ENCODE peak calls at places on chromosomes 1 and 21, in ten cellular contexts. W, A, F, H, R, K, Y, N, G and Z are unnamed samples.

GRCh38 chr1:151056574-151056973 is 2.8 kb downstream of the CDC42SE1 start:
- DNase-seq in W (no peak), A (peak), F (no peak), H (no peak), R (no peak), K (no peak), Y (peak), N (no peak), G (no peak), Z (no peak)

GRCh38 chr1:53380296-53380695 is 52.4 kb upstream of the LRP8 start:
- DNase-seq in W (no peak), A (peak), F (no peak), H (no peak), R (no peak), K (no peak), Y (no peak), N (no peak), G (no peak), Z (no peak)

GRCh38 chr1:96559181-96559580 is 162.4 kb upstream of the PTBP2 start:
- DNase-seq in W (no peak), A (no peak), F (no peak), H (no peak), R (no peak), K (no peak), Y (no peak), N (no peak), G (no peak), Z (no peak)

GRCh38 chr1:91130256-91130985 is 108.6 kb upstream of the ZNF644 start:
- DNase-seq in W (no peak), A (no peak), F (no peak), H (no peak), R (no peak), K (no peak), Y (no peak), N (no peak), G (no peak), Z (no peak)

GRCh38 chr21:39915881-39916280 is 48.6 kb downstream of the PCP4 start:
- DNase-seq in W (no peak), A (no peak), F (no peak), H (no peak), R (no peak), K (no peak), Y (no peak), N (no peak), G (no peak), Z (no peak)

GRCh38 chr1:70090875-70091274 is 114.5 kb downstream of the LRRC40 start:
- DNase-seq in W (no peak), A (no peak), F (no peak), H (no peak), R (no peak), K (no peak), Y (no peak), N (no peak), G (no peak), Z (no peak)

GRCh38 chr1:94852758-94853157 is 32.6 kb downstream of the SLC44A3 start:
- DNase-seq in W (no peak), A (no peak), F (no peak), H (no peak), R (no peak), K (no peak), Y (no peak), N (no peak), G (no peak), Z (no peak)

GRCh38 chr1:68087184-68087583 is 36.8 kb upstream of the DIRAS3 start:
- DNase-seq in W (no peak), A (no peak), F (no peak), H (no peak), R (no peak), K (no peak), Y (no peak), N (no peak), G (no peak), Z (no peak)

GRCh38 chr1:245336149-245336983 is 181.6 kb downstream of the KIF26B start:
- DNase-seq in W (no peak), A (no peak), F (no peak), H (peak), R (no peak), K (peak), Y (no peak), N (no peak), G (no peak), Z (no peak)

GRCh38 chr1:157878059-157878458 is 36.5 kb upstream of the CD5L start:
- DNase-seq in W (peak), A (no peak), F (no peak), H (no peak), R (peak), K (no peak), Y (no peak), N (peak), G (no peak), Z (no peak)

GRCh38 chr1:20342294-20343148 is 51.8 kb downstream of the VWA5B1 start:
- DNase-seq in W (no peak), A (no peak), F (no peak), H (no peak), R (no peak), K (peak), Y (no peak), N (no peak), G (no peak), Z (no peak)

GRCh38 chr1:167057297-167057688 is 32.9 kb downstream of the GPA33 start:
- DNase-seq in W (peak), A (no peak), F (no peak), H (peak), R (peak), K (no peak), Y (no peak), N (peak), G (no peak), Z (no peak)

GRCh38 chr1:94753171-94753972 is 66.8 kb upstream of the SLC44A3 start:
- DNase-seq in W (no peak), A (peak), F (no peak), H (peak), R (no peak), K (peak), Y (no peak), N (peak), G (no peak), Z (no peak)

GRCh38 chr1:151989131-151989868 is 4.4 kb downstream of the S100A10 start:
- DNase-seq in W (no peak), A (peak), F (no peak), H (peak), R (no peak), K (peak), Y (peak), N (no peak), G (no peak), Z (no peak)

GRCh38 chr1:117632269-117633067 is 26.6 kb downstream of the TENT5C start:
- DNase-seq in W (no peak), A (no peak), F (no peak), H (peak), R (no peak), K (no peak), Y (peak), N (no peak), G (no peak), Z (no peak)

GRCh38 chr1:225300381-225300780 is 127.5 kb downstream of the LBR start:
- DNase-seq in W (no peak), A (no peak), F (no peak), H (no peak), R (no peak), K (no peak), Y (no peak), N (no peak), G (no peak), Z (no peak)

GRCh38 chr1:41315482-41315823 is 45.8 kb upstream of the FOXO6 start:
- DNase-seq in W (no peak), A (no peak), F (no peak), H (no peak), R (no peak), K (no peak), Y (no peak), N (no peak), G (no peak), Z (no peak)

DNA sequence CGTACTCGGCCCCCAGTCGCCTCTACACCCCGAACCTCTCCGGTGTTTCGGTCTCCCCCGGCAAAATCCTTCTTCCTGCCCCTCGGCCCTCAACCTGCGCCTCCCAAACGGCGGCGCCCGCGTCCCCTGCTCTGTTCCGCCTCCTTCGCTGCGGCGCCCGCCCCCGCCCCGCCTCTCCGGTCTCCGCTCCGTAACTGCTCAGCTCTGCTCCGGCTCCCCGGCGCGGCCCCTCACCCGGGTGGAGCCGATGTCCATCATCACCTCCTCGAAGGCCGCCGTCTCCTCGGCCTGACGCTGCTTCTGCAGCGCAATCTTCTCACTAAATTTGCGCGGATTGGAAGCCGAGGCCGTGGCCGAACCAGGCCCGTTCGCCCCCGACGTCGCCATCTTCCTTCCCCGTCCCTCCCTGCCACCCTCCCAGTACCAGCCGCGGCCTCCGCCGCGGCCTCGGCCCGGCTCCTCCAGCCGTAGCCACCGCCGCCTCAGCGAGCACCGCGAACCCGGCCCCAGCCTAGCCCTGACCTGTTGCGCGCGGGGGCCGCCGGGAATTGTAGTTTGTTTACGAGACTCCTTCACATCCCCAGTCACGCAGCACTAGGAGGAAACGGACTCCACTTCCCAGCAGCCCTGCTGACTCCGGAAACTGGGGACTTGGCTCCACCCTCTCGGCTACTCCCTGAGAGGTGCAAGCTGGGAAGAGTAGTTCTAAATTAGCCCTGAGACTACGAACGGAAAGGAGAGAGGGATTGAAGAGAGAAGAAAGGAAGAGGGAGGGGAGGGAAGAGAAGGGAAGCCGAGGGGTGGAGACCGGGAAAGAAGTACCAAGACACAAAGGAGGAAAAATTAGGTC is at the start of gene CRTC2:
- DNase-seq in W (peak), A (peak), F (peak), H (peak), R (peak), K (peak), Y (peak), N (peak), G (peak), Z (peak)
- TF ChIP-seq POLR2A in W (no peak), A (peak), F (no peak), H (no peak), R (no peak), K (peak), Y (peak), N (peak), G (peak), Z (peak)

GRCh38 chr21:42748620-42749176 is 95.3 kb downstream of the PDE9A start:
- DNase-seq in W (no peak), A (peak), F (no peak), H (no peak), R (no peak), K (no peak), Y (no peak), N (no peak), G (no peak), Z (no peak)
- TF ChIP-seq POLR2AphosphoS5 in W (no peak), A (no peak), F (no peak), H (peak), R (no peak), K (no peak), Y (no peak), N (no peak), G (no peak), Z (no peak)

GRCh38 chr1:39128959-39129358 is 75.5 kb upstream of the MACF1 start:
- DNase-seq in W (peak), A (no peak), F (no peak), H (peak), R (no peak), K (no peak), Y (peak), N (no peak), G (peak), Z (no peak)
- TF ChIP-seq POLR2A in W (no peak), A (no peak), F (no peak), H (no peak), R (no peak), K (no peak), Y (peak), N (no peak), G (no peak), Z (no peak)

GRCh38 chr1:162060314-162060713 is 9.2 kb upstream of the NOS1AP start:
- DNase-seq in W (no peak), A (no peak), F (no peak), H (no peak), R (no peak), K (no peak), Y (no peak), N (no peak), G (no peak), Z (no peak)

GRCh38 chr1:162065016-162065415 is 4.5 kb upstream of the NOS1AP start:
- DNase-seq in W (no peak), A (no peak), F (no peak), H (no peak), R (no peak), K (no peak), Y (no peak), N (no peak), G (no peak), Z (no peak)

GRCh38 chr1:162059721-162060120 is 9.8 kb upstream of the NOS1AP start:
- DNase-seq in W (no peak), A (no peak), F (no peak), H (no peak), R (no peak), K (no peak), Y (no peak), N (no peak), G (no peak), Z (no peak)

DNA sequence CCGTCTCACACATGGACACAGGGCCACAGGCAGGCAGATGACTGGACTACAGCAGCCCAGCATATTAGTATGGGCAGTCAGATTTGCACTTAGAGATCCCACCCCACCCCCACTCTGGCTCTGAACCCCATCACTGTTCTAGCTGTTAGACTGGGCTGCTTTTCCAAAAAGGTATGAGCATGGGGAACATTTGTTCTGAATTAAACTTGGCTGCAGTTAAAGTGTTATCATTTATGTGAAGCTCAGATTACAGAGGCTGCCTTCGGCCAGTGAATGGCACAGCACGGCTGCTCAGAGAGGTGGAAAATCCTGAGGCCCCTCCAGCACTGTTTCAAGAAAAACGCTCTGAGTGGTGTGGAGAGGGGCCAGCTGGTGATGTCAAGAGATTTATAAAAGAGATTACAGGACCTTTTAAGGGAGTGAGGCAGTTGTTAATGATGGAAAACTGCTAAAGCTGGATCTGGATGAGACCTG is 6.9 kb upstream of the NOS1AP start:
- DNase-seq in W (no peak), A (no peak), F (no peak), H (peak), R (no peak), K (no peak), Y (no peak), N (no peak), G (no peak), Z (no peak)
- TF ChIP-seq POLR2AphosphoS5 in W (no peak), A (no peak), F (no peak), H (no peak), R (no peak), K (no peak), Y (no peak), N (no peak), G (no peak), Z (no peak)

DNA sequence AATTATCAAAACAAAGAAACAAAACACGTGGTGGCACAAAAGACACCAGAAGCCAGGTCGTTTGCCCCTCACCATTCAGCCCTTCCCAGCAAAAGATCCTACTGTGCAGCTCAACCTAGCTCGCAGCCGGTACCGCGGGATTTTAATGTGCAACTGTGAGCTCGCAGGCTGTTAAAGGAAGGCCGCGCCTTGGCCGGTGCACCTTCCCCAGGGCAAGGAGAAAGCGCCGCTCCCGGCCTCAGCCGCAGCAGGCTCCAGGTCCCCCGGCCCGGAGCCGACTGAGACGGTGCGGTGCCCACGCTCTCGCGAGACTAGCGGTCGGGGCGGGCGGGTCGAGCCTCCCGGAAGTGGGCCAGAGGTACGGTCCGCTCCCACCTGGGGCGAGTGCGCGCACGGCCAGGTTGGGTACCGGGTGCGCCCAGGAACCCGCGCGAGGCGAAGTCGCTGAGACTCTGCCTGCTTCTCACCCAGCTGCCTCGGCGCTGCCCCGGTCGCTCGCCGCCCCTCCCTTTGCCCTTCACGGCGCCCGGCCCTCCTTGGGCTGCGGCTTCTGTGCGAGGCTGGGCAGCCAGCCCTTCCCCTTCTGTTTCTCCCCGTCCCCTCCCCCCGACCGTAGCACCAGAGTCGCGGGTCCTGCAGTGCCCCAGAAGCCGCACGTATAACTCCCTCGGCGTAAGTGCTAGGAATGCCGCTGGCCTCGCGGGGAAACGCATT is at the start of gene AGL:
- DNase-seq in W (peak), A (peak), F (peak), H (peak), R (peak), K (peak), Y (peak), N (peak), G (peak), Z (peak)
- TF ChIP-seq POLR2A in W (peak), A (peak), F (peak), H (peak), R (peak), K (peak), Y (peak), N (peak), G (no peak), Z (peak)